ENCODE peak calls at places on chromosome 20, in six cellular contexts. J is activated CD8-positive, alpha-beta T cell treated with anti-CD3 and anti-CD28 coated beads for 36 hours; D is AG09309; V is GM06990; G is GM13977; T is breast epithelium. E is an unnamed sample.

GRCh38 chr20:51026317-51026716 is 3.4 kb upstream of the KCNG1 start:
- DNase-seq in J (no peak), D (no peak), V (no peak), G (no peak), T (no peak), E (no peak)

GRCh38 chr20:41005361-41005729 is 23.3 kb upstream of the TOP1 start:
- DNase-seq in J (no peak), D (peak), V (no peak), G (no peak), T (peak), E (peak)

GRCh38 chr20:14488756-14489479 is 151.5 kb upstream of the FLRT3 start:
- DNase-seq in J (no peak), D (no peak), V (no peak), G (no peak), T (no peak), E (no peak)

GRCh38 chr20:22052025-22052527 is 346.6 kb downstream of the PAX1 start:
- DNase-seq in J (no peak), D (no peak), V (no peak), G (no peak), T (no peak), E (no peak)

GRCh38 chr20:35008411-35009342 is 53.0 kb downstream of the MYH7B start:
- DNase-seq in J (no peak), D (peak), V (no peak), G (no peak), T (no peak), E (peak)

GRCh38 chr20:49965781-49966304 is 16.9 kb upstream of the SNAI1 start:
- DNase-seq in J (no peak), D (no peak), V (no peak), G (no peak), T (no peak), E (no peak)

GRCh38 chr20:38239406-38239805 is 21.1 kb downstream of the KIAA1755 start:
- DNase-seq in J (no peak), D (no peak), V (no peak), G (no peak), T (no peak), E (no peak)

GRCh38 chr20:38353298-38353697 is 7.0 kb downstream of the LBP start:
- DNase-seq in J (no peak), D (no peak), V (no peak), G (no peak), T (no peak), E (no peak)

GRCh38 chr20:23365390-23366165 is 3.6 kb downstream of the GZF1 start:
- DNase-seq in J (no peak), D (no peak), V (no peak), G (no peak), T (no peak), E (no peak)

DNA sequence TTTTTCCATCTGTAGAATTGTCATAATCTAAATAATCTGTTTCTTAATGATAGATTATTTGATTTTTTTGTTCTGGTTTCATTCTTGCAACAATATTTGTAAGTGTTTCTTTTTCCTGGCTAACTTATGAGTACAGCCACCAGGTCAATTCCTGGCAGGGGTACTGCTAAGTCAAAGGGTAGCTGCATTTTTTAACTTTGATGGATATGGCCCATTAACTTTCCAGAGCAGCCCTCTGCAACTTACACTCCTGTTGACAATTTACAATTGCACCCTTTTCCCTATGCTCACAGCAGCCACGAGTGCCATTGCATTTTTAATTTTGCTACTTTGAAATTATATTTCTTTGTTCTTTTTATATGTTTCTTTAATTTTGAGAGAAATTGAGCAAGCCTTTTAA is 209.3 kb upstream of the CST7 start:
- DNase-seq in J (no peak), D (no peak), V (no peak), G (no peak), T (no peak), E (no peak)
- TF ChIP-seq CTCF in J (no peak), D (no peak), V (no peak), G (no peak), T (no peak), E (no peak)

GRCh38 chr20:8523684-8524083 is 391.6 kb downstream of the PLCB1 start:
- DNase-seq in J (no peak), D (no peak), V (no peak), G (no peak), T (no peak), E (no peak)
- TF ChIP-seq CTCF in J (no peak), D (no peak), V (no peak), G (no peak), T (no peak), E (no peak)

DNA sequence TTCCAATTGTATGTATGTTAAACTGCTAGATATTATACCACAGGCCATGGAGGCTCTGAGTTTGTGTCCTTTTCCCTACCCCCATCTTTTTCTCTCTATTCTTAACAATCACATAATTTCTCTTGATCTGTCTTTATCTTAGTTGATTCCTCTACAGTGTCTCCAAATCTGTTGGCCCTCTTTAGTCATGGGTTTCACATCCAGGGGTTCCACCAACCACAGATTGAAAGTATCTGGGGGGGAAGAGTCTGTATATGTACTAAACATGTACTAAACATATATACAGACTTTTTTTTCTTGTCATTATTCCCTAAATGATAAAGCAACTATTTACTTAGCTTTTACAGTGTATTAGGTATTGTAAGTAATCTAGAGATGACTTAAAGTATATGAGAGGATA is 20.2 kb downstream of the RAB22A start:
- DNase-seq in J (no peak), D (no peak), V (no peak), G (no peak), T (no peak), E (no peak)
- TF ChIP-seq CTCF in J (no peak), D (no peak), V (no peak), G (no peak), T (no peak), E (no peak)

DNA sequence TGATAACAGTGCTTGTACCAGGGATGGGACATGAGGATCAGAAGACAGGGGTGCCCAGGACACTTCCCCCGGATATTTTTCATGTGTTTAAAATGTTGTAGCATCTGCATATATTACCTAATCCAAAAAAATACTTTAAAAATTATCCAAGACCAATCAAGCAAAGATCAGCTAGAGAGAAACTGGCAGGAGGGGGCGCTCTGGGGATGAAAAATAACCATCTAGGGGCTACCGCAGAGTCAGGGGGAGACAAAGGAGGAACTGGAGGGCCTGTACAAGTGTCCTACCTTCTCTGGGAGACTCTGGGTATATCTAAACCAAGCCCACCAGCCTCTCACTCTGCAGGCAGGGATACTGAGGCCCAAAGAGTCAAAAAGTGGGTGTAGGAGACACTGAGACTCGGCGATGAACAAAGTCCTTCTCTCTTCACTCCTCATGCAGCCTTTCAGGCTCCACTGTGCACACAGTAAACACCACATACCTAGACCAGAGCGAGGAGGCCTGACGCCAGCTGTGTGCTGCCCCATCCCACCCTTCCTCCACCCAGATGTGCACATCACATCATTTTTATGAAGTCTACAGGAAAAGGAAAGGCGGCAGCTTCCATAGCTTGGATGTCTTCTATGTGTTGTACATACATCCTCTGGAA is 9.8 kb downstream of the RIMS4 start:
- DNase-seq in J (peak), D (no peak), V (no peak), G (no peak), T (no peak), E (no peak)
- TF ChIP-seq CTCF in J (peak), D (no peak), V (peak), G (no peak), T (no peak), E (peak)

GRCh38 chr20:53033176-53033575 is 61.0 kb downstream of the TSHZ2 start:
- DNase-seq in J (no peak), D (no peak), V (no peak), G (no peak), T (no peak), E (no peak)

GRCh38 chr20:53037621-53038020 is 65.5 kb downstream of the TSHZ2 start:
- DNase-seq in J (no peak), D (no peak), V (peak), G (no peak), T (no peak), E (no peak)

GRCh38 chr20:53032021-53033001 is 60.2 kb downstream of the TSHZ2 start:
- DNase-seq in J (no peak), D (peak), V (no peak), G (no peak), T (no peak), E (peak)

GRCh38 chr20:53036992-53037391 is 64.8 kb downstream of the TSHZ2 start:
- DNase-seq in J (no peak), D (no peak), V (no peak), G (no peak), T (no peak), E (no peak)

DNA sequence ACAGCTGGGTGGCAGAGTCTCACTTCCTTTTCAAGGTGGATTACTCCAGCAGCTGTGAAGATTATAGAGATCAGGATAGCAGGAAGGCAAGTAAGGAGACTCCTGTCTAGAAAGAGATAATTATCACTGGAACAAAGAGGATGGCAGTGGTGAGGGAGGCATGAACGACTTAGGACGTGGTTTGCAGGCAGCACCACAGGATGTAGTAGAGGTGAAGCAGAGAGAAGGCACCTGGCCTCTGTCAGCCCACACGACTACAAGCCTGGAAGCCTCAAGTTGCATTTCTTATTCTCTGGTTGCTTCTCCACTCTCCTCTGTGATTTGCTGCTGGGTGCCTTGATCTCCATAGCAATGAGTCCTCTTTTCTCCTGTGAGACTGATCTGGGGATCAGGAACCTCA is 62.7 kb downstream of the TSHZ2 start:
- DNase-seq in J (peak), D (no peak), V (no peak), G (no peak), T (no peak), E (no peak)
- TF ChIP-seq CTCF in J (no peak), D (no peak), V (no peak), G (no peak), T (no peak), E (no peak)

GRCh38 chr20:2340136-2340535 is 40.6 kb upstream of the TGM6 start:
- DNase-seq in J (no peak), D (no peak), V (no peak), G (no peak), T (no peak), E (no peak)
- TF ChIP-seq CTCF in J (no peak), D (no peak), V (peak), G (no peak), T (no peak), E (no peak)

E was measured in fibroblast of the aortic adventitia.